ENCODE peak calls at places on chromosome 10, in seven cellular contexts. D is fibroblast of lung, W is neural crest cell, O is GM19239, T is NCI-H1417 treated with DMSO at 0.1 percent for 48 hours, Z is NCI-H460, V is HuH-7.5. A is an unnamed sample.

GRCh38 chr10:124722812-124723783 is 21.1 kb downstream of the FAM53B start:
- DNase-seq in V (no peak), Z (no peak), T (no peak), W (no peak), D (no peak), O (no peak), A (no peak)

GRCh38 chr10:47413531-47414226 is 29.6 kb upstream of the ZNF488 start:
- DNase-seq in V (no peak), D (no peak), O (no peak), T (no peak), W (no peak), Z (no peak), A (no peak)

GRCh38 chr10:6473430-6473829 is 106.6 kb downstream of the PRKCQ start:
- DNase-seq in V (no peak), O (peak; percentile 31), T (no peak), Z (no peak), W (no peak), D (no peak), A (no peak)

GRCh38 chr10:4758256-4758655 is 67.8 kb upstream of the AKR1E2 start:
- DNase-seq in T (no peak), O (no peak), W (no peak), D (no peak), Z (no peak), V (no peak), A (no peak)

GRCh38 chr10:112229901-112230300 is 46.3 kb upstream of the GPAM start:
- DNase-seq in O (no peak), V (no peak), Z (no peak), T (no peak), W (no peak), D (no peak), A (peak; percentile 50)

GRCh38 chr10:22823109-22823508 is 104.7 kb upstream of the ARMC3 start:
- DNase-seq in V (no peak), O (no peak), W (no peak), Z (no peak), T (no peak), D (peak; percentile 69), A (peak; percentile 59)

GRCh38 chr10:62559481-62560206 is 185.5 kb downstream of the ZNF365 start:
- DNase-seq in Z (no peak), T (no peak), W (no peak), D (no peak), O (no peak), V (no peak), A (no peak)

GRCh38 chr10:73837072-73837471 is 25.7 kb upstream of the NDST2 start:
- DNase-seq in O (no peak), V (no peak), D (peak; percentile 44), T (no peak), W (no peak), Z (no peak), A (no peak)

GRCh38 chr10:105605104-105605503 is 964.0 kb downstream of the SORCS3 start:
- DNase-seq in D (no peak), T (no peak), O (no peak), V (no peak), Z (no peak), W (no peak), A (no peak)

GRCh38 chr10:21950566-21950965 is 53.0 kb downstream of the DNAJC1 start:
- DNase-seq in T (no peak), W (no peak), D (no peak), V (no peak), Z (no peak), O (no peak), A (no peak)

GRCh38 chr10:71005337-71006305 is 117.3 kb upstream of the PCBD1 start:
- DNase-seq in V (no peak), W (no peak), O (no peak), D (no peak), Z (no peak), T (no peak), A (no peak)

GRCh38 chr10:26278295-26278694 is 61.7 kb downstream of the GAD2 start:
- DNase-seq in W (no peak), D (no peak), T (no peak), V (no peak), Z (no peak), O (no peak), A (no peak)

GRCh38 chr10:25017661-25018060 is 1.2 kb downstream of the THNSL1 start:
- DNase-seq in O (no peak), W (no peak), V (no peak), T (no peak), D (no peak), Z (no peak), A (no peak)

GRCh38 chr10:30647089-30647488 is 17.5 kb upstream of the LYZL2 start:
- DNase-seq in O (no peak), V (no peak), Z (no peak), T (no peak), W (no peak), D (no peak), A (no peak)

GRCh38 chr10:62652114-62652513 is 152.4 kb upstream of the ADO start:
- DNase-seq in D (no peak), Z (no peak), W (no peak), V (no peak), O (no peak), T (no peak), A (no peak)

GRCh38 chr10:4198216-4198615 is 413.2 kb upstream of the KLF6 start:
- DNase-seq in W (no peak), D (no peak), O (no peak), Z (no peak), T (no peak), V (no peak), A (no peak)

GRCh38 chr10:125014086-125014830 is 72.3 kb downstream of the ZRANB1 start:
- DNase-seq in D (no peak), W (no peak), T (no peak), V (no peak), O (no peak), Z (no peak), A (no peak)

GRCh38 chr10:97648557-97649404 is 8.3 kb downstream of the PI4K2A start:
- DNase-seq in V (no peak), O (no peak), T (no peak), D (peak; percentile 83), Z (peak; percentile 38), W (no peak), A (peak; percentile 87)

GRCh38 chr10:53983431-53983830 is 817.6 kb downstream of the PCDH15 start:
- DNase-seq in Z (no peak), T (no peak), O (no peak), W (no peak), D (no peak), V (no peak), A (no peak)

GRCh38 chr10:55476129-55476528 is 675.1 kb upstream of the PCDH15 start:
- DNase-seq in D (no peak), O (no peak), V (no peak), W (no peak), T (no peak), Z (no peak), A (peak; percentile 43)

GRCh38 chr10:74189999-74190421 is 39.0 kb downstream of the ADK start:
- DNase-seq in V (no peak), W (no peak), O (peak; percentile 23), Z (peak; percentile 50), D (peak; percentile 88), T (no peak), A (peak; percentile 96)

GRCh38 chr10:70297224-70297623 is 13.4 kb upstream of the NPFFR1 start:
- DNase-seq in O (no peak), T (no peak), Z (no peak), V (no peak), W (no peak), D (no peak), A (no peak)

GRCh38 chr10:114328876-114329275 is 75.4 kb downstream of the AFAP1L2 start:
- DNase-seq in V (no peak), O (no peak), Z (no peak), W (no peak), D (no peak), T (no peak), A (no peak)

GRCh38 chr10:126268104-126268900 is 120.0 kb downstream of the ADAM12 start:
- DNase-seq in T (no peak), V (no peak), Z (no peak), O (no peak), W (no peak), D (no peak), A (no peak)

GRCh38 chr10:11164806-11165590 is 147.3 kb downstream of the CELF2 start:
- DNase-seq in W (peak; percentile 57), Z (no peak), D (peak; percentile 91), T (no peak), O (no peak), V (no peak), A (peak; percentile 99)

GRCh38 chr10:13056461-13057077 is 43.4 kb upstream of the OPTN start:
- DNase-seq in D (peak; percentile 14), V (no peak), W (no peak), Z (peak; percentile 5), O (no peak), T (no peak), A (peak; percentile 13)

GRCh38 chr10:9814285-9814866 is 1203.3 kb upstream of the CELF2 start:
- DNase-seq in V (no peak), O (no peak), D (peak; percentile 59), T (no peak), W (no peak), Z (no peak), A (no peak)

GRCh38 chr10:100827819-100828743 is 82.7 kb downstream of the PAX2 start:
- DNase-seq in Z (peak; percentile 13), D (no peak), V (peak; percentile 85), O (peak; percentile 50), T (no peak), W (peak; percentile 50), A (no peak)

GRCh38 chr10:79260803-79261740 is 86.2 kb upstream of the PPIF start:
- DNase-seq in V (no peak), D (peak; percentile 69), T (no peak), Z (no peak), O (no peak), W (no peak), A (no peak)